ENCODE peak calls at places on chromosome 22, in five cellular contexts. One of them, this sample, is unnamed.

GRCh38 chr22:45887202-45888131 is 89.5 kb downstream of the WNT7B start:
- DNase-seq in effector memory CD4-positive, alpha-beta T cell: no peak
- DNase-seq in naive thymus-derived CD4-positive, alpha-beta T cell: no peak
- DNase-seq in CD8-positive, alpha-beta memory T cell: peak; percentile 26
- DNase-seq in hepatocyte: no peak
- DNase-seq in this sample: no peak

GRCh38 chr22:25282671-25283561 is 63.5 kb downstream of the CRYBB2 start:
- DNase-seq in hepatocyte: peak; percentile 4
- DNase-seq in naive thymus-derived CD4-positive, alpha-beta T cell: no peak
- DNase-seq in CD8-positive, alpha-beta memory T cell: no peak
- DNase-seq in effector memory CD4-positive, alpha-beta T cell: no peak
- DNase-seq in this sample: no peak

GRCh38 chr22:20526628-20527355 is 19.4 kb downstream of the MED15 start:
- DNase-seq in effector memory CD4-positive, alpha-beta T cell: no peak
- DNase-seq in hepatocyte: peak; percentile 46
- DNase-seq in naive thymus-derived CD4-positive, alpha-beta T cell: no peak
- DNase-seq in CD8-positive, alpha-beta memory T cell: peak; percentile 27
- DNase-seq in this sample: no peak

GRCh38 chr22:24445481-24446290 is 18.3 kb downstream of the ADORA2A start:
- DNase-seq in hepatocyte: no peak
- DNase-seq in effector memory CD4-positive, alpha-beta T cell: no peak
- DNase-seq in naive thymus-derived CD4-positive, alpha-beta T cell: no peak
- DNase-seq in CD8-positive, alpha-beta memory T cell: no peak
- DNase-seq in this sample: no peak

GRCh38 chr22:20316217-20316843 is 3.5 kb downstream of the DGCR6L start:
- DNase-seq in hepatocyte: no peak
- DNase-seq in effector memory CD4-positive, alpha-beta T cell: no peak
- DNase-seq in CD8-positive, alpha-beta memory T cell: peak; percentile 42
- DNase-seq in naive thymus-derived CD4-positive, alpha-beta T cell: no peak
- DNase-seq in this sample: no peak

GRCh38 chr22:43004362-43005035 is 10.4 kb downstream of the PACSIN2 start:
- DNase-seq in effector memory CD4-positive, alpha-beta T cell: no peak
- DNase-seq in CD8-positive, alpha-beta memory T cell: no peak
- DNase-seq in naive thymus-derived CD4-positive, alpha-beta T cell: no peak
- DNase-seq in hepatocyte: peak; percentile 66
- DNase-seq in this sample: no peak

GRCh38 chr22:30211124-30211820 is 35.3 kb downstream of the LIF start:
- DNase-seq in CD8-positive, alpha-beta memory T cell: no peak
- DNase-seq in hepatocyte: no peak
- DNase-seq in naive thymus-derived CD4-positive, alpha-beta T cell: no peak
- DNase-seq in effector memory CD4-positive, alpha-beta T cell: no peak
- DNase-seq in this sample: no peak

GRCh38 chr22:42439821-42440674 is 7.8 kb upstream of the NFAM1 start:
- DNase-seq in effector memory CD4-positive, alpha-beta T cell: no peak
- DNase-seq in naive thymus-derived CD4-positive, alpha-beta T cell: no peak
- DNase-seq in CD8-positive, alpha-beta memory T cell: no peak
- DNase-seq in hepatocyte: no peak
- DNase-seq in this sample: no peak

GRCh38 chr22:39117585-39118191 is 20.6 kb downstream of the APOBEC3H start:
- DNase-seq in CD8-positive, alpha-beta memory T cell: peak; percentile 83
- DNase-seq in hepatocyte: peak; percentile 62
- DNase-seq in effector memory CD4-positive, alpha-beta T cell: peak; percentile 54
- DNase-seq in naive thymus-derived CD4-positive, alpha-beta T cell: no peak
- DNase-seq in this sample: peak; percentile 57

GRCh38 chr22:24059121-24059520 is 48.0 kb downstream of the CABIN1 start:
- DNase-seq in CD8-positive, alpha-beta memory T cell: no peak
- DNase-seq in hepatocyte: no peak
- DNase-seq in naive thymus-derived CD4-positive, alpha-beta T cell: no peak
- DNase-seq in effector memory CD4-positive, alpha-beta T cell: no peak
- DNase-seq in this sample: no peak

GRCh38 chr22:11598492-11599440 is 3929.2 kb upstream of the OR11H1 start:
- DNase-seq in CD8-positive, alpha-beta memory T cell: no peak
- DNase-seq in naive thymus-derived CD4-positive, alpha-beta T cell: no peak
- DNase-seq in effector memory CD4-positive, alpha-beta T cell: no peak
- DNase-seq in hepatocyte: no peak
- DNase-seq in this sample: no peak

GRCh38 chr22:21098099-21098671 is 52.4 kb downstream of the LRRC74B start:
- DNase-seq in hepatocyte: no peak
- DNase-seq in CD8-positive, alpha-beta memory T cell: no peak
- DNase-seq in naive thymus-derived CD4-positive, alpha-beta T cell: no peak
- DNase-seq in effector memory CD4-positive, alpha-beta T cell: no peak
- DNase-seq in this sample: no peak

GRCh38 chr22:37503850-37504249 is 15.4 kb downstream of the CARD10 start:
- DNase-seq in effector memory CD4-positive, alpha-beta T cell: no peak
- DNase-seq in CD8-positive, alpha-beta memory T cell: no peak
- DNase-seq in naive thymus-derived CD4-positive, alpha-beta T cell: no peak
- DNase-seq in hepatocyte: peak; percentile 66
- DNase-seq in this sample: no peak

GRCh38 chr22:39283312-39284141 is 35.9 kb downstream of the RPL3 start:
- DNase-seq in effector memory CD4-positive, alpha-beta T cell: no peak
- DNase-seq in hepatocyte: peak; percentile 54
- DNase-seq in naive thymus-derived CD4-positive, alpha-beta T cell: no peak
- DNase-seq in CD8-positive, alpha-beta memory T cell: no peak
- DNase-seq in this sample: no peak

GRCh38 chr22:45225732-45226560 is 14.7 kb downstream of the KIAA0930 start:
- DNase-seq in naive thymus-derived CD4-positive, alpha-beta T cell: no peak
- DNase-seq in hepatocyte: peak; percentile 43
- DNase-seq in CD8-positive, alpha-beta memory T cell: no peak
- DNase-seq in effector memory CD4-positive, alpha-beta T cell: no peak
- DNase-seq in this sample: no peak

GRCh38 chr22:25025586-25025985 is 73.1 kb downstream of the KIAA1671 start:
- DNase-seq in naive thymus-derived CD4-positive, alpha-beta T cell: no peak
- DNase-seq in CD8-positive, alpha-beta memory T cell: no peak
- DNase-seq in hepatocyte: no peak
- DNase-seq in effector memory CD4-positive, alpha-beta T cell: no peak
- DNase-seq in this sample: no peak

GRCh38 chr22:44195189-44195871 is 14.6 kb downstream of the PARVG start:
- DNase-seq in naive thymus-derived CD4-positive, alpha-beta T cell: no peak
- DNase-seq in hepatocyte: no peak
- DNase-seq in effector memory CD4-positive, alpha-beta T cell: no peak
- DNase-seq in CD8-positive, alpha-beta memory T cell: no peak
- DNase-seq in this sample: no peak

GRCh38 chr22:29768052-29768680 is 997 bp downstream of the UQCR10 start:
- DNase-seq in CD8-positive, alpha-beta memory T cell: no peak
- DNase-seq in naive thymus-derived CD4-positive, alpha-beta T cell: no peak
- DNase-seq in hepatocyte: no peak
- DNase-seq in effector memory CD4-positive, alpha-beta T cell: no peak
- DNase-seq in this sample: no peak

GRCh38 chr22:38218661-38219331 is 17.0 kb downstream of the MAFF start:
- DNase-seq in CD8-positive, alpha-beta memory T cell: no peak
- DNase-seq in hepatocyte: peak; percentile 93
- DNase-seq in naive thymus-derived CD4-positive, alpha-beta T cell: no peak
- DNase-seq in effector memory CD4-positive, alpha-beta T cell: peak; percentile 64
- DNase-seq in this sample: peak; percentile 57

GRCh38 chr22:41048791-41049717 is 43.3 kb upstream of the EP300 start:
- DNase-seq in CD8-positive, alpha-beta memory T cell: no peak
- DNase-seq in effector memory CD4-positive, alpha-beta T cell: no peak
- DNase-seq in naive thymus-derived CD4-positive, alpha-beta T cell: no peak
- DNase-seq in hepatocyte: peak; percentile 83
- DNase-seq in this sample: no peak

GRCh38 chr22:19477321-19478085 is 1.5 kb downstream of the UFD1 start:
- DNase-seq in naive thymus-derived CD4-positive, alpha-beta T cell: no peak
- DNase-seq in CD8-positive, alpha-beta memory T cell: no peak
- DNase-seq in effector memory CD4-positive, alpha-beta T cell: no peak
- DNase-seq in hepatocyte: no peak
- DNase-seq in this sample: no peak

GRCh38 chr22:28911777-28912669 is 28.7 kb downstream of the ZNRF3 start:
- DNase-seq in hepatocyte: peak; percentile 58
- DNase-seq in naive thymus-derived CD4-positive, alpha-beta T cell: no peak
- DNase-seq in effector memory CD4-positive, alpha-beta T cell: no peak
- DNase-seq in CD8-positive, alpha-beta memory T cell: no peak
- DNase-seq in this sample: no peak

GRCh38 chr22:21917206-21917958 is 35.3 kb downstream of the PPM1F start:
- DNase-seq in effector memory CD4-positive, alpha-beta T cell: no peak
- DNase-seq in naive thymus-derived CD4-positive, alpha-beta T cell: no peak
- DNase-seq in hepatocyte: no peak
- DNase-seq in CD8-positive, alpha-beta memory T cell: peak; percentile 23
- DNase-seq in this sample: no peak

GRCh38 chr22:41834005-41834975 is 1.4 kb downstream of the SREBF2 start:
- DNase-seq in hepatocyte: no peak
- DNase-seq in effector memory CD4-positive, alpha-beta T cell: no peak
- DNase-seq in CD8-positive, alpha-beta memory T cell: no peak
- DNase-seq in naive thymus-derived CD4-positive, alpha-beta T cell: no peak
- DNase-seq in this sample: no peak

GRCh38 chr22:38017272-38017920 is 33.0 kb upstream of the SOX10 start:
- DNase-seq in effector memory CD4-positive, alpha-beta T cell: no peak
- DNase-seq in naive thymus-derived CD4-positive, alpha-beta T cell: no peak
- DNase-seq in CD8-positive, alpha-beta memory T cell: no peak
- DNase-seq in hepatocyte: no peak
- DNase-seq in this sample: no peak

GRCh38 chr22:24601217-24602104 is 1.5 kb upstream of the GGT1 start:
- DNase-seq in naive thymus-derived CD4-positive, alpha-beta T cell: no peak
- DNase-seq in CD8-positive, alpha-beta memory T cell: peak; percentile 26
- DNase-seq in hepatocyte: no peak
- DNase-seq in effector memory CD4-positive, alpha-beta T cell: no peak
- DNase-seq in this sample: no peak

GRCh38 chr22:25447067-25447688 is 117.3 kb upstream of the GRK3 start:
- DNase-seq in effector memory CD4-positive, alpha-beta T cell: no peak
- DNase-seq in CD8-positive, alpha-beta memory T cell: no peak
- DNase-seq in naive thymus-derived CD4-positive, alpha-beta T cell: no peak
- DNase-seq in hepatocyte: no peak
- DNase-seq in this sample: no peak

GRCh38 chr22:30425616-30426394 is at the start of gene MTFP1:
- DNase-seq in hepatocyte: peak; percentile 74
- DNase-seq in naive thymus-derived CD4-positive, alpha-beta T cell: peak; percentile 30
- DNase-seq in effector memory CD4-positive, alpha-beta T cell: no peak
- DNase-seq in CD8-positive, alpha-beta memory T cell: peak; percentile 63
- DNase-seq in this sample: peak; percentile 39

GRCh38 chr22:46994265-46994664 is 231.8 kb downstream of the TBC1D22A start:
- DNase-seq in naive thymus-derived CD4-positive, alpha-beta T cell: no peak
- DNase-seq in effector memory CD4-positive, alpha-beta T cell: no peak
- DNase-seq in CD8-positive, alpha-beta memory T cell: no peak
- DNase-seq in hepatocyte: no peak
- DNase-seq in this sample: no peak

GRCh38 chr22:46990937-46991520 is 228.6 kb downstream of the TBC1D22A start:
- DNase-seq in CD8-positive, alpha-beta memory T cell: no peak
- DNase-seq in naive thymus-derived CD4-positive, alpha-beta T cell: no peak
- DNase-seq in hepatocyte: no peak
- DNase-seq in effector memory CD4-positive, alpha-beta T cell: no peak
- DNase-seq in this sample: no peak

GRCh38 chr22:46993626-46994025 is 231.2 kb downstream of the TBC1D22A start:
- DNase-seq in effector memory CD4-positive, alpha-beta T cell: no peak
- DNase-seq in hepatocyte: no peak
- DNase-seq in CD8-positive, alpha-beta memory T cell: no peak
- DNase-seq in naive thymus-derived CD4-positive, alpha-beta T cell: no peak
- DNase-seq in this sample: no peak

GRCh38 chr22:46991666-46992065 is 229.2 kb downstream of the TBC1D22A start:
- DNase-seq in effector memory CD4-positive, alpha-beta T cell: no peak
- DNase-seq in CD8-positive, alpha-beta memory T cell: no peak
- DNase-seq in hepatocyte: no peak
- DNase-seq in naive thymus-derived CD4-positive, alpha-beta T cell: no peak
- DNase-seq in this sample: no peak

GRCh38 chr22:46992121-46992731 is 229.8 kb downstream of the TBC1D22A start:
- DNase-seq in naive thymus-derived CD4-positive, alpha-beta T cell: no peak
- DNase-seq in CD8-positive, alpha-beta memory T cell: no peak
- DNase-seq in hepatocyte: no peak
- DNase-seq in effector memory CD4-positive, alpha-beta T cell: no peak
- DNase-seq in this sample: no peak
- H3K9me3 ChIP-seq in naive thymus-derived CD4-positive, alpha-beta T cell: no peaks in the 10 kb centered on the region
- H3K9me3 ChIP-seq in CD8-positive, alpha-beta memory T cell: no peaks in the 10 kb centered on the region
- H3K9me3 ChIP-seq in hepatocyte: no peaks in the 10 kb centered on the region
- H3K9me3 ChIP-seq in effector memory CD4-positive, alpha-beta T cell: no peaks in the 10 kb centered on the region
- H3K9me3 ChIP-seq in this sample: no peaks in the 10 kb centered on the region

GRCh38 chr22:35045451-35045850 is 20.5 kb upstream of the ISX start:
- DNase-seq in CD8-positive, alpha-beta memory T cell: no peak
- DNase-seq in effector memory CD4-positive, alpha-beta T cell: no peak
- DNase-seq in hepatocyte: no peak
- DNase-seq in naive thymus-derived CD4-positive, alpha-beta T cell: no peak
- DNase-seq in this sample: no peak
- H3K9me3 ChIP-seq in CD8-positive, alpha-beta memory T cell: no peaks in the 10 kb centered on the region
- H3K9me3 ChIP-seq in effector memory CD4-positive, alpha-beta T cell: no peaks in the 10 kb centered on the region
- H3K9me3 ChIP-seq in hepatocyte: no peaks in the 10 kb centered on the region
- H3K9me3 ChIP-seq in naive thymus-derived CD4-positive, alpha-beta T cell: no peaks in the 10 kb centered on the region
- H3K9me3 ChIP-seq in this sample: no peaks in the 10 kb centered on the region

GRCh38 chr22:47393191-47393590 is 630.7 kb downstream of the TBC1D22A start:
- DNase-seq in hepatocyte: no peak
- DNase-seq in effector memory CD4-positive, alpha-beta T cell: no peak
- DNase-seq in CD8-positive, alpha-beta memory T cell: no peak
- DNase-seq in naive thymus-derived CD4-positive, alpha-beta T cell: no peak
- DNase-seq in this sample: no peak

GRCh38 chr22:47392729-47393128 is 630.3 kb downstream of the TBC1D22A start:
- DNase-seq in CD8-positive, alpha-beta memory T cell: no peak
- DNase-seq in effector memory CD4-positive, alpha-beta T cell: no peak
- DNase-seq in hepatocyte: no peak
- DNase-seq in naive thymus-derived CD4-positive, alpha-beta T cell: no peak
- DNase-seq in this sample: no peak

GRCh38 chr22:47396105-47396504 is 633.7 kb downstream of the TBC1D22A start:
- DNase-seq in CD8-positive, alpha-beta memory T cell: no peak
- DNase-seq in effector memory CD4-positive, alpha-beta T cell: no peak
- DNase-seq in hepatocyte: no peak
- DNase-seq in naive thymus-derived CD4-positive, alpha-beta T cell: no peak
- DNase-seq in this sample: no peak

GRCh38 chr22:47395481-47395880 is 633.0 kb downstream of the TBC1D22A start:
- DNase-seq in effector memory CD4-positive, alpha-beta T cell: no peak
- DNase-seq in hepatocyte: no peak
- DNase-seq in CD8-positive, alpha-beta memory T cell: no peak
- DNase-seq in naive thymus-derived CD4-positive, alpha-beta T cell: no peak
- DNase-seq in this sample: no peak

DNA sequence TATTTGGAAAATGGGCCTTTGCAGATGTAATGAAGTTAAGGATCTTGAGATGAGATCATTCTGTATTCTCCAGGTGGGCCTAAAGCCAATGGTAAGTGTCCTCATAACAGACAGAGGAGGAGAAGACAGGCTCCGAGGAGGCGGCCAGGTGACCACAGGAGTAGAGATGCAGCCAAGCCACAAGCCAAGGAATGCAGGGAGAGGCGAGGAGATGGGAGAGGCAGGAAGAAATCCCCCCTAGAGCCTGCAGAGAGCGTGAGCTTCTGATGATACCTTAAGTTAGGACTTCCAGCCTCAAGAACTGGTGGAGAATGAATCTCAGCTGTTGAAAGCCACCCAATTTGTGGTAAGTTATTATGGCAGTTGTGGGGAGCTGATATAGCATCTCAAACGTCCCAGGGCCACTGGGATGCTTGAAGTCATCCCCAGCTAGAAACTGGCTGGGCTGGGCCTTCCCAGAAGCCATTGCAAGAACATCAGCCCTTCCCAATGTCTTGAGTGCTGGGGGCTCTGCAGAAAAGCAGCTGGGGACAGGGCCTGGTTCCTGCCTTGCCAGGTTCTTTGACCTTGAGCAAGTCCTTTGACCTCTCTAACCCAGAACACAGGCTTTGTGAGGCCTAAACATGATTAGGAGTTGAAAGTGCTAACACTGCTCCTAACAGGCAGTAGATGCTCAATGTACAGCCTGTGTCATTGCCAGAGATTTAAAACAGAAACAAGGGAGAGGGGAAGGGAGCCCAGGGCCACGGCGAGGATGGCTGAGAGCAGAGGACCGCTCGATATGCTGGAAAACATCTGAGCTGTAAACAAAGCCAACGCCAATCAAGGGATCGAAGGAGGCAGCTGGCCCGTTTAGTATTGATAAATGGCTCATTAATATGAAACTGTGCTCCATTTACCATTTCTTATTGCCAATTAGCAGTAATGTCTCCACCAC is 632.3 kb downstream of the TBC1D22A start:
- DNase-seq in naive thymus-derived CD4-positive, alpha-beta T cell: no peak
- DNase-seq in effector memory CD4-positive, alpha-beta T cell: no peak
- DNase-seq in hepatocyte: no peak
- DNase-seq in CD8-positive, alpha-beta memory T cell: no peak
- DNase-seq in this sample: no peak
- H3K9me3 ChIP-seq in naive thymus-derived CD4-positive, alpha-beta T cell: no peaks in the 10 kb centered on the region
- H3K9me3 ChIP-seq in effector memory CD4-positive, alpha-beta T cell: no peaks in the 10 kb centered on the region
- H3K9me3 ChIP-seq in hepatocyte: no peaks in the 10 kb centered on the region
- H3K9me3 ChIP-seq in CD8-positive, alpha-beta memory T cell: no peaks in the 10 kb centered on the region
- H3K9me3 ChIP-seq in this sample: no peaks in the 10 kb centered on the region

GRCh38 chr22:47396515-47396914 is 634.1 kb downstream of the TBC1D22A start:
- DNase-seq in naive thymus-derived CD4-positive, alpha-beta T cell: no peak
- DNase-seq in effector memory CD4-positive, alpha-beta T cell: no peak
- DNase-seq in hepatocyte: no peak
- DNase-seq in CD8-positive, alpha-beta memory T cell: no peak
- DNase-seq in this sample: no peak
- H3K9me3 ChIP-seq in naive thymus-derived CD4-positive, alpha-beta T cell: no peaks in the 10 kb centered on the region
- H3K9me3 ChIP-seq in effector memory CD4-positive, alpha-beta T cell: no peaks in the 10 kb centered on the region
- H3K9me3 ChIP-seq in hepatocyte: no peaks in the 10 kb centered on the region
- H3K9me3 ChIP-seq in CD8-positive, alpha-beta memory T cell: no peaks in the 10 kb centered on the region
- H3K9me3 ChIP-seq in this sample: no peaks in the 10 kb centered on the region

This sample was measured in T-helper 17 cell.